ENCODE peak calls at places on chromosomes 3 and 15, in five cellular contexts. Q, H, W, M and X are unnamed samples.

GRCh38 chr15:78714890-78715289 is 73.9 kb upstream of the CHRNB4 start:
- DNase-seq in Q (no peak), H (no peak), W (no peak), M (peak), X (no peak)

GRCh38 chr15:62850318-62850717 is 192.2 kb upstream of the TPM1 start:
- DNase-seq in Q (no peak), H (no peak), W (no peak), M (no peak), X (no peak)

GRCh38 chr3:109927726-109928125 is 590.4 kb upstream of the DPPA4 start:
- DNase-seq in Q (peak), H (no peak), W (no peak), M (no peak), X (no peak)

GRCh38 chr3:195867631-195868335 is 40.6 kb downstream of the TNK2 start:
- DNase-seq in Q (no peak), H (no peak), W (no peak), M (no peak), X (no peak)

GRCh38 chr3:170741756-170742530 is 128.1 kb downstream of the RPL22L1 start:
- DNase-seq in Q (peak), H (no peak), W (no peak), M (peak), X (no peak)

GRCh38 chr3:65669163-65669875 is 369.4 kb downstream of the MAGI1 start:
- DNase-seq in Q (no peak), H (no peak), W (no peak), M (peak), X (no peak)

GRCh38 chr3:132124096-132124495 is 89.3 kb upstream of the CPNE4 start:
- DNase-seq in Q (no peak), H (no peak), W (no peak), M (no peak), X (no peak)

GRCh38 chr3:189490749-189491148 is 140.4 kb upstream of the TP63 start:
- DNase-seq in Q (no peak), H (no peak), W (no peak), M (peak), X (no peak)

GRCh38 chr3:143207338-143207961 is 87.9 kb downstream of the CHST2 start:
- DNase-seq in Q (peak), H (no peak), W (no peak), M (peak), X (no peak)

GRCh38 chr15:70492240-70493177 is 270.8 kb downstream of the UACA start:
- DNase-seq in Q (peak), H (no peak), W (peak), M (peak), X (peak)

GRCh38 chr3:158456114-158456513 is 114.9 kb upstream of the MLF1 start:
- DNase-seq in Q (no peak), H (no peak), W (no peak), M (peak), X (no peak)

GRCh38 chr3:149227591-149228268 is 6.1 kb upstream of the CP start:
- DNase-seq in Q (no peak), H (no peak), W (no peak), M (no peak), X (no peak)

GRCh38 chr3:78978037-78978436 is 789.8 kb downstream of the ROBO1 start:
- DNase-seq in Q (peak), H (no peak), W (no peak), M (peak), X (no peak)

GRCh38 chr3:139312416-139312815 is 31.4 kb upstream of the MRPS22 start:
- DNase-seq in Q (no peak), H (no peak), W (no peak), M (no peak), X (no peak)

GRCh38 chr15:63341898-63342297 is 39.7 kb downstream of the CA12 start:
- DNase-seq in Q (no peak), H (no peak), W (no peak), M (no peak), X (no peak)

GRCh38 chr15:99059010-99059981 is 45.6 kb upstream of the SYNM start:
- DNase-seq in Q (peak), H (peak), W (peak), M (peak), X (peak)

GRCh38 chr15:41971893-41972340 is 440 bp downstream of the EHD4 start:
- DNase-seq in Q (no peak), H (no peak), W (no peak), M (no peak), X (peak)

GRCh38 chr15:70212963-70213315 is 115.2 kb upstream of the TLE3 start:
- DNase-seq in Q (no peak), H (no peak), W (no peak), M (no peak), X (no peak)

GRCh38 chr3:129211772-129212171 is 28.1 kb upstream of the CNBP start:
- DNase-seq in Q (peak), H (peak), W (no peak), M (peak), X (peak)

GRCh38 chr3:143529018-143529478 is 319.2 kb downstream of the SLC9A9 start:
- DNase-seq in Q (no peak), H (no peak), W (no peak), M (no peak), X (peak)

GRCh38 chr3:184259878-184260570 is 1.3 kb downstream of the CAMK2N2 start:
- DNase-seq in Q (peak), H (no peak), W (peak), M (no peak), X (peak)

GRCh38 chr3:72903004-72903403 is 15.2 kb downstream of the GXYLT2 start:
- DNase-seq in Q (peak), H (no peak), W (no peak), M (peak), X (no peak)

GRCh38 chr3:15181964-15182363 is 24.1 kb upstream of the CAPN7 start:
- DNase-seq in Q (no peak), H (no peak), W (no peak), M (no peak), X (no peak)

GRCh38 chr3:87320748-87321634 is 44.6 kb upstream of the POU1F1 start:
- DNase-seq in Q (no peak), H (peak), W (no peak), M (no peak), X (no peak)

GRCh38 chr3:11651477-11651876 is 7.8 kb upstream of the VGLL4 start:
- DNase-seq in Q (no peak), H (no peak), W (no peak), M (no peak), X (no peak)

GRCh38 chr3:185733980-185734724 is 90.7 kb downstream of the IGF2BP2 start:
- DNase-seq in Q (peak), H (peak), W (no peak), M (peak), X (no peak)

GRCh38 chr3:9201895-9202294 is 47.6 kb downstream of the SRGAP3 start:
- DNase-seq in Q (no peak), H (no peak), W (no peak), M (no peak), X (no peak)

GRCh38 chr3:113769551-113769950 is 22.7 kb downstream of the ATP6V1A start:
- DNase-seq in Q (peak), H (no peak), W (no peak), M (peak), X (no peak)

GRCh38 chr3:48440590-48440958 is 517 bp downstream of the TMA7 start:
- DNase-seq in Q (peak), H (no peak), W (no peak), M (no peak), X (no peak)